ENCODE peak calls at places on chromosome 16, in four cellular contexts. A is KBM-7; V is mucosa of gallbladder; Z is activated naive CD8-positive, alpha-beta T cell treated with anti-CD3 and anti-CD28 coated beads for 36 hours. K is an unnamed sample.

GRCh38 chr16:10619271-10619849 is 39.0 kb upstream of the EMP2 start:
- DNase-seq in Z (peak; percentile 27), V (no peak), A (no peak), K (peak; percentile 51)

GRCh38 chr16:88468289-88469129 is 15.4 kb downstream of the ZFPM1 start:
- DNase-seq in V (peak; percentile 67), Z (peak; percentile 30), A (peak; percentile 48), K (no peak)

GRCh38 chr16:138049-138417 is 440 bp downstream of the NPRL3 start:
- DNase-seq in Z (peak; percentile 34), V (no peak), A (no peak), K (peak; percentile 38)

GRCh38 chr16:86379505-86379846 is 130.9 kb upstream of the FOXF1 start:
- DNase-seq in V (no peak), A (no peak), Z (no peak), K (no peak)

GRCh38 chr16:30092373-30093010 is 768 bp upstream of the TBX6 start:
- DNase-seq in A (peak; percentile 99), Z (peak; percentile 84), V (peak; percentile 76), K (peak; percentile 95)

GRCh38 chr16:20678242-20678641 is 19.2 kb downstream of the ACSM1 start:
- DNase-seq in V (no peak), Z (no peak), A (no peak), K (no peak)

GRCh38 chr16:24336491-24336890 is 80.4 kb downstream of the CACNG3 start:
- DNase-seq in V (no peak), A (no peak), Z (no peak), K (no peak)

GRCh38 chr16:89505204-89506112 is 2.7 kb upstream of the SPG7 start:
- DNase-seq in Z (peak; percentile 88), A (peak; percentile 98), V (peak; percentile 94), K (peak; percentile 81)

GRCh38 chr16:81878529-81878928 is 99.4 kb downstream of the PLCG2 start:
- DNase-seq in Z (no peak), A (no peak), V (no peak), K (no peak)

GRCh38 chr16:84854759-84855158 is 35.0 kb downstream of the CRISPLD2 start:
- DNase-seq in Z (no peak), V (no peak), A (no peak), K (no peak)

GRCh38 chr16:88010971-88011483 is 59.8 kb downstream of the BANP start:
- DNase-seq in V (no peak), A (no peak), Z (no peak), K (no peak)

GRCh38 chr16:53704445-53704813 is 473 bp downstream of the FTO start:
- DNase-seq in V (no peak), A (no peak), Z (no peak), K (no peak)

GRCh38 chr16:53509906-53510703 is 7.1 kb upstream of the AKTIP start:
- DNase-seq in V (peak; percentile 74), Z (peak; percentile 26), A (peak; percentile 57), K (peak; percentile 59)

GRCh38 chr16:67117716-67118115 is 8.0 kb downstream of the PHAF1 start:
- DNase-seq in A (no peak), V (no peak), Z (no peak), K (no peak)

GRCh38 chr16:89417352-89417751 is 73.0 kb downstream of the ANKRD11 start:
- DNase-seq in A (no peak), Z (no peak), V (no peak), K (no peak)

GRCh38 chr16:49362230-49362629 is 11.4 kb upstream of the C16orf78 start:
- DNase-seq in Z (no peak), A (no peak), V (no peak), K (no peak)

GRCh38 chr16:20257234-20257633 is 70.1 kb downstream of the GP2 start:
- DNase-seq in V (no peak), Z (no peak), A (no peak), K (no peak)

GRCh38 chr16:50598256-50598894 is 50.2 kb downstream of the NKD1 start:
- DNase-seq in V (no peak), A (no peak), Z (no peak), K (no peak)

GRCh38 chr16:57145964-57146647 is 39.7 kb downstream of the PSME3IP1 start:
- DNase-seq in A (no peak), V (no peak), Z (no peak), K (no peak)

GRCh38 chr16:17474572-17474971 is 3.8 kb upstream of the XYLT1 start:
- DNase-seq in A (no peak), V (no peak), Z (no peak), K (peak; percentile 61)

GRCh38 chr16:24717411-24717810 is 12.0 kb upstream of the TNRC6A start:
- DNase-seq in A (no peak), V (peak; percentile 42), Z (no peak), K (no peak)

GRCh38 chr16:86050591-86051375 is 151.8 kb downstream of the IRF8 start:
- DNase-seq in Z (no peak), A (no peak), V (no peak), K (no peak)

GRCh38 chr16:3086596-3087242 is 12.4 kb downstream of the ZSCAN10 start:
- DNase-seq in A (peak; percentile 64), V (no peak), Z (no peak), K (peak; percentile 4)

GRCh38 chr16:57349212-57350031 is 9.2 kb upstream of the CCL22 start:
- DNase-seq in V (no peak), Z (peak; percentile 38), A (peak; percentile 70), K (peak; percentile 82)

GRCh38 chr16:2702871-2703745 is 16.9 kb downstream of the PRSS27 start:
- DNase-seq in V (no peak), Z (no peak), A (no peak), K (no peak)

GRCh38 chr16:15518412-15519351 is 84.3 kb downstream of the BMERB1 start:
- DNase-seq in V (peak; percentile 36), Z (no peak), A (no peak), K (no peak)

GRCh38 chr16:83967838-83968482 is at the start of gene NECAB2:
- DNase-seq in V (no peak), Z (peak; percentile 52), A (peak; percentile 29), K (peak; percentile 91)

GRCh38 chr16:74844041-74844826 is 69.6 kb upstream of the FA2H start:
- DNase-seq in Z (no peak), V (no peak), A (no peak), K (no peak)

GRCh38 chr16:87457724-87458423 is 35.0 kb downstream of the ZCCHC14 start:
- DNase-seq in Z (peak; percentile 35), A (no peak), V (no peak), K (peak; percentile 53)

GRCh38 chr16:20901441-20902112 is 1.0 kb downstream of the LYRM1 start:
- DNase-seq in V (peak; percentile 45), A (peak; percentile 71), Z (peak; percentile 27), K (peak; percentile 55)

GRCh38 chr16:27448531-27449433 is 46.8 kb downstream of the IL21R start:
- DNase-seq in Z (no peak), A (no peak), V (no peak), K (no peak)

GRCh38 chr16:85172465-85173071 is 60.3 kb upstream of the CIBAR2 start:
- DNase-seq in V (no peak), Z (no peak), A (peak; percentile 57), K (peak; percentile 56)

K was measured in GM20000.